ENCODE peak calls at places on chromosomes 6 and 20, in seven cellular contexts. K is AG09309, N is tibial nerve, X is H1, L is mammary epithelial cell, U is AG04449, P is H7. J is an unnamed sample.

GRCh38 chr20:21315138-21315537 is 12.0 kb downstream of the XRN2 start:
- DNase-seq in K (peak), N (no peak), X (no peak), L (peak), U (peak), P (no peak), J (no peak)

GRCh38 chr6:110067837-110068591 is 89.9 kb downstream of the GPR6 start:
- DNase-seq in K (no peak), N (no peak), X (no peak), L (peak), U (no peak), P (peak), J (no peak)

GRCh38 chr6:127182501-127182900 is 64.0 kb downstream of the RSPO3 start:
- DNase-seq in K (peak), N (no peak), X (no peak), L (no peak), U (peak), P (no peak), J (no peak)

GRCh38 chr6:69796081-69796626 is 656 bp downstream of the LMBRD1 start:
- DNase-seq in K (no peak), N (no peak), X (no peak), L (peak), U (no peak), P (peak), J (no peak)

GRCh38 chr6:52087498-52087999 is at the start of gene PKHD1:
- DNase-seq in K (no peak), N (no peak), X (no peak), L (peak), U (no peak), P (peak), J (no peak)

GRCh38 chr6:124132256-124132655 is 328.6 kb downstream of the NKAIN2 start:
- DNase-seq in K (no peak), N (no peak), X (no peak), L (peak), U (no peak), P (no peak), J (no peak)

GRCh38 chr6:924661-925060 is 231.7 kb upstream of the EXOC2 start:
- DNase-seq in K (no peak), N (no peak), X (no peak), L (no peak), U (no peak), P (no peak), J (no peak)

GRCh38 chr20:11261533-11262000 is 587.8 kb upstream of the JAG1 start:
- DNase-seq in K (peak), N (no peak), X (no peak), L (peak), U (peak), P (no peak), J (no peak)

GRCh38 chr20:9981834-9982233 is 53.0 kb upstream of the ANKEF1 start:
- DNase-seq in K (no peak), N (no peak), X (no peak), L (no peak), U (no peak), P (no peak), J (no peak)

DNA sequence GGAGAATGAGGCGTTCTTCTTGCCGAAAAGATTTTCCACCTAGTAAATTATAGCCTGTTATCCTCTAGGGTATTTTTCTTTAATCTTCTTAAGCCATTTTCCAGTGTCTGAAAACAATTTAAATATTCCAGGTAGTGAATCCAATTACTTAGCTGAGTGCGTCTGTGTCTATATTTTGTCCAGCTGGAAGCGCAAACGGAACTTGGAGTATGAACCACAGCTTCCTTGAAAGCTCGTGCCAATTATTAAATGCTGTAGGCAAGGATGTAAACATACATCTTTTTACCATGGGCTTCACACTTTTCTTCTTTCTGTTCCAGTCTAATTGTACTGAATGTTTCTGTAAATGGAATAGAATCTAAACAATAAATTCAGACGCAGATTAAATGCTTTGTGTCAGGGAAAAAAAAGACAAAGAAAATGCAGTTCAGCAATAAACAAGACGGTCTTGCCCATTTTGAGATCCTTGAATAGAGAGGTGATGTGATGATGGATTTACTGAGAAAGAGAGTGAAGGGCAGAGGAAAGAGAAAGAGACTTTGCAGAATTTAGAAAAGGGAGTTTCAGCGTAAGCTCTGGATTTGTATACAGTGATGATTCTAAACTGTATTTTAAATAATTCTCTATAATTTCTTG is 1.9 kb downstream of the PLCB1 start:
- DNase-seq in K (no peak), N (no peak), X (no peak), L (no peak), U (no peak), P (no peak), J (no peak)
- H3K4me3 ChIP-seq in K (no peak), N (no peak), X (no peak), L (no peak), U (peak), P (no peak), J (peak)

DNA sequence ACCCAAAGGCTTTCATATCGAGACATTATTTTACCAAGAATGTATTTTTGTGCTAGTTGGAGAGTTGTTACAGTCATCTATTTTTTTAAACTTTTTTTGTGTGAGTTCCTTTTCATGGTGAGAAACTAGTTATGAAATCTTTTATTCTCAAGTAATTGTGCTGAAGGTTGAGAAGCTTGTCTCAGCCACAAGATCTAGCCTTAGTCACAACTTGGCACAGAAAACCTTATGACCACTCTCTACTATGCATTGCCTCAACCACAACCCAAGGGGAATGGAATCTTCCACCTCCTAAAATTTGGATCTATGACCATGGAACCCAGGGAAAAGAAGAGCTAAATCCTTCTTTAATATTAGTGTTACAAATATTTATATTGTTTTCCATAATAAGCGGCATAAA is 58.5 kb downstream of the HS3ST5 start:
- DNase-seq in K (peak), N (no peak), X (no peak), L (peak), U (no peak), P (no peak), J (no peak)
- H3K4me3 ChIP-seq in K (no peak), N (no peak), X (no peak), L (no peak), U (no peak), P (no peak), J (no peak)

DNA sequence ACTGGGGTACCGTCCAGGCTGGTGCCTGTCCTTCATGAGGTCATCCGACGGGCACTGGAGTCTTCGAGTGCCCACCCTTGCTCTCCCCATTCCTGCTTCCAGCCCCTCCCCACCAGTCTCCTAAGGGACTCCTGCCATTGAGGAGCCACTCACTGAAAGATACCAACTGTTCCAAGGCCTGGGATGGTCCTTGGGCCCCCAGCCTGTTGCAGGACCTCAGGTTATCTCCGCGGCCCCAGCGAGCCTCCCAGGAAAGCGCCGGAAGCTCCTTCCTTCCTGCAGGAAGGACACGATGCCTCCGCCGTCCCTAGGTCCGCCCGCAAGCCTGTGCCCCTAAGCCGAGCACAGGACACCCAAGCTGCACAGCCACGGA is 1.2 kb downstream of the NKAIN4 start:
- DNase-seq in K (no peak), N (no peak), X (no peak), L (no peak), U (no peak), P (no peak), J (no peak)
- H3K4me3 ChIP-seq in K (no peak), N (no peak), X (peak), L (no peak), U (no peak), P (peak), J (peak)

DNA sequence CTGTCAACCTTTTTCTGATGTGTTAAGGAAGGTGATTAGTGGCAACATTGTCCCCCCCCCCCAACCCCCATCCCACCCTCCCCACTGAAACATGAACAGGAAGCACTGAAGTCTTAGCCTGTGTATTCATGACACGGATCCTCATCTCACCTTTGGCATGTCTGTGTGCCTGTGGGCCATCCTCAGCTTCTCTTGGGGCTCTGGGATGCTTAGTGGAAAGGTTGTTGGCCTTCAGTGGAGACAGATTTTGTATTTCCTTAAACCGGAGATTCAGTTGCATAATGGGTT is 93.6 kb downstream of the RREB1 start:
- DNase-seq in K (no peak), N (no peak), X (no peak), L (no peak), U (no peak), P (no peak), J (no peak)
- H3K4me3 ChIP-seq in K (no peak), N (no peak), X (no peak), L (peak), U (no peak), P (no peak), J (no peak)